ENCODE peak calls at places on chromosomes 11 and 22, in four cellular contexts. One of them, this sample, is unnamed.

GRCh38 chr11:95104916-95105315 is 15.3 kb downstream of the ENDOD1 start:
- DNase-seq in DMS153: no peak
- DNase-seq in stimulated activated CD8-positive, alpha-beta memory T cell treated with anti-CD3 and anti-CD28 coated beads, Interleukin-7, amount 100 ng/mL, for 1 hour: no peak
- DNase-seq in AG09309: no peak
- DNase-seq in this sample: no peak

GRCh38 chr22:50314081-50314454 is 6.6 kb upstream of the PLXNB2 start:
- DNase-seq in AG09309: no peak
- DNase-seq in stimulated activated CD8-positive, alpha-beta memory T cell treated with anti-CD3 and anti-CD28 coated beads, Interleukin-7, amount 100 ng/mL, for 1 hour: no peak
- DNase-seq in DMS153: no peak
- DNase-seq in this sample: no peak

GRCh38 chr11:504994-505344 is 2.1 kb downstream of the RNH1 start:
- DNase-seq in AG09309: no peak
- DNase-seq in stimulated activated CD8-positive, alpha-beta memory T cell treated with anti-CD3 and anti-CD28 coated beads, Interleukin-7, amount 100 ng/mL, for 1 hour: no peak
- DNase-seq in DMS153: no peak
- DNase-seq in this sample: no peak

GRCh38 chr11:129145276-129145675 is 46.8 kb downstream of the ARHGAP32 start:
- DNase-seq in DMS153: no peak
- DNase-seq in stimulated activated CD8-positive, alpha-beta memory T cell treated with anti-CD3 and anti-CD28 coated beads, Interleukin-7, amount 100 ng/mL, for 1 hour: no peak
- DNase-seq in AG09309: no peak
- DNase-seq in this sample: no peak

GRCh38 chr11:64723117-64723906 is at the start of gene NRXN2:
- DNase-seq in stimulated activated CD8-positive, alpha-beta memory T cell treated with anti-CD3 and anti-CD28 coated beads, Interleukin-7, amount 100 ng/mL, for 1 hour: peak; percentile 64
- DNase-seq in AG09309: no peak
- DNase-seq in DMS153: peak; percentile 71
- DNase-seq in this sample: peak; percentile 65

GRCh38 chr11:5242933-5243844 is 6.5 kb downstream of the HBG1 start:
- DNase-seq in stimulated activated CD8-positive, alpha-beta memory T cell treated with anti-CD3 and anti-CD28 coated beads, Interleukin-7, amount 100 ng/mL, for 1 hour: no peak
- DNase-seq in AG09309: no peak
- DNase-seq in DMS153: no peak
- DNase-seq in this sample: no peak

GRCh38 chr11:102596578-102596977 is 28.6 kb downstream of the MMP20 start:
- DNase-seq in stimulated activated CD8-positive, alpha-beta memory T cell treated with anti-CD3 and anti-CD28 coated beads, Interleukin-7, amount 100 ng/mL, for 1 hour: no peak
- DNase-seq in AG09309: no peak
- DNase-seq in DMS153: no peak
- DNase-seq in this sample: no peak

GRCh38 chr22:27413702-27414101 is 387.9 kb downstream of the MN1 start:
- DNase-seq in DMS153: no peak
- DNase-seq in AG09309: no peak
- DNase-seq in stimulated activated CD8-positive, alpha-beta memory T cell treated with anti-CD3 and anti-CD28 coated beads, Interleukin-7, amount 100 ng/mL, for 1 hour: no peak
- DNase-seq in this sample: no peak

GRCh38 chr22:24090581-24090980 is 79.5 kb downstream of the CABIN1 start:
- DNase-seq in AG09309: no peak
- DNase-seq in stimulated activated CD8-positive, alpha-beta memory T cell treated with anti-CD3 and anti-CD28 coated beads, Interleukin-7, amount 100 ng/mL, for 1 hour: no peak
- DNase-seq in DMS153: no peak
- DNase-seq in this sample: no peak

GRCh38 chr11:19849107-19849789 is 136.6 kb downstream of the NAV2 start:
- DNase-seq in AG09309: no peak
- DNase-seq in DMS153: no peak
- DNase-seq in stimulated activated CD8-positive, alpha-beta memory T cell treated with anti-CD3 and anti-CD28 coated beads, Interleukin-7, amount 100 ng/mL, for 1 hour: no peak
- DNase-seq in this sample: no peak

GRCh38 chr11:9081153-9081552 is 10.2 kb downstream of the SCUBE2 start:
- DNase-seq in DMS153: no peak
- DNase-seq in AG09309: no peak
- DNase-seq in stimulated activated CD8-positive, alpha-beta memory T cell treated with anti-CD3 and anti-CD28 coated beads, Interleukin-7, amount 100 ng/mL, for 1 hour: no peak
- DNase-seq in this sample: no peak

GRCh38 chr11:59680287-59681154 is 11.7 kb upstream of the PATL1 start:
- DNase-seq in stimulated activated CD8-positive, alpha-beta memory T cell treated with anti-CD3 and anti-CD28 coated beads, Interleukin-7, amount 100 ng/mL, for 1 hour: peak; percentile 8
- DNase-seq in DMS153: peak; percentile 51
- DNase-seq in AG09309: no peak
- DNase-seq in this sample: peak; percentile 58